ENCODE peak calls at places on chromosomes 16 and 17, in six cellular contexts. One of them, this sample, is unnamed.

GRCh38 chr17:2049333-2050245 is 5.3 kb upstream of the HIC1 start:
- DNase-seq in small intestine: peak; percentile 64
- DNase-seq in uterus: peak; percentile 93
- DNase-seq in breast epithelium: peak; percentile 84
- DNase-seq in heart left ventricle: peak; percentile 91
- DNase-seq in CD4-positive, alpha-beta memory T cell: peak; percentile 94
- DNase-seq in this sample: peak; percentile 47

GRCh38 chr17:3539881-3540540 is 17.6 kb downstream of the TRPV3 start:
- DNase-seq in uterus: no peak
- DNase-seq in small intestine: no peak
- DNase-seq in breast epithelium: no peak
- DNase-seq in CD4-positive, alpha-beta memory T cell: no peak
- DNase-seq in heart left ventricle: no peak
- DNase-seq in this sample: no peak

GRCh38 chr16:14364386-14365199 is 265.5 kb downstream of the PARN start:
- DNase-seq in heart left ventricle: no peak
- DNase-seq in CD4-positive, alpha-beta memory T cell: no peak
- DNase-seq in uterus: no peak
- DNase-seq in small intestine: no peak
- DNase-seq in breast epithelium: no peak
- DNase-seq in this sample: no peak

GRCh38 chr16:71971571-71971970 is 28.6 kb downstream of the PKD1L3 start:
- DNase-seq in breast epithelium: no peak
- DNase-seq in small intestine: no peak
- DNase-seq in uterus: no peak
- DNase-seq in CD4-positive, alpha-beta memory T cell: no peak
- DNase-seq in heart left ventricle: no peak
- DNase-seq in this sample: no peak

GRCh38 chr17:9054146-9054545 is 32.8 kb downstream of the NTN1 start:
- DNase-seq in heart left ventricle: no peak
- DNase-seq in small intestine: no peak
- DNase-seq in CD4-positive, alpha-beta memory T cell: no peak
- DNase-seq in breast epithelium: no peak
- DNase-seq in uterus: no peak
- DNase-seq in this sample: no peak

GRCh38 chr17:75474736-75475135 is 18.3 kb downstream of the TMEM94 start:
- DNase-seq in small intestine: no peak
- DNase-seq in CD4-positive, alpha-beta memory T cell: no peak
- DNase-seq in breast epithelium: no peak
- DNase-seq in heart left ventricle: no peak
- DNase-seq in uterus: no peak
- DNase-seq in this sample: no peak

GRCh38 chr17:38750312-38751121 is 2.0 kb upstream of the PSMB3 start:
- DNase-seq in uterus: no peak
- DNase-seq in small intestine: no peak
- DNase-seq in CD4-positive, alpha-beta memory T cell: peak; percentile 42
- DNase-seq in heart left ventricle: no peak
- DNase-seq in breast epithelium: no peak
- DNase-seq in this sample: no peak

GRCh38 chr16:11913425-11914079 is 2.2 kb downstream of the GSPT1 start:
- DNase-seq in CD4-positive, alpha-beta memory T cell: peak; percentile 86
- DNase-seq in uterus: no peak
- DNase-seq in breast epithelium: no peak
- DNase-seq in heart left ventricle: no peak
- DNase-seq in small intestine: peak; percentile 39
- DNase-seq in this sample: no peak

GRCh38 chr17:1360975-1361374 is 39.0 kb downstream of the YWHAE start:
- DNase-seq in small intestine: no peak
- DNase-seq in breast epithelium: no peak
- DNase-seq in uterus: no peak
- DNase-seq in heart left ventricle: no peak
- DNase-seq in CD4-positive, alpha-beta memory T cell: peak; percentile 57
- DNase-seq in this sample: no peak

GRCh38 chr16:67260426-67261063 is 11.8 kb downstream of the SLC9A5 start:
- DNase-seq in uterus: no peak
- DNase-seq in CD4-positive, alpha-beta memory T cell: no peak
- DNase-seq in small intestine: peak; percentile 51
- DNase-seq in breast epithelium: no peak
- DNase-seq in heart left ventricle: no peak
- DNase-seq in this sample: no peak

GRCh38 chr17:3792481-3792880 is 8.5 kb downstream of the ITGAE start:
- DNase-seq in uterus: no peak
- DNase-seq in CD4-positive, alpha-beta memory T cell: no peak
- DNase-seq in breast epithelium: no peak
- DNase-seq in small intestine: no peak
- DNase-seq in heart left ventricle: no peak
- DNase-seq in this sample: no peak

GRCh38 chr17:42132941-42133340 is 10.3 kb downstream of the HSPB9 start:
- DNase-seq in uterus: no peak
- DNase-seq in breast epithelium: peak; percentile 75
- DNase-seq in heart left ventricle: no peak
- DNase-seq in small intestine: peak; percentile 66
- DNase-seq in CD4-positive, alpha-beta memory T cell: peak; percentile 47
- DNase-seq in this sample: no peak

GRCh38 chr17:15083225-15083624 is 181.9 kb downstream of the PMP22 start:
- DNase-seq in heart left ventricle: no peak
- DNase-seq in breast epithelium: no peak
- DNase-seq in uterus: no peak
- DNase-seq in small intestine: no peak
- DNase-seq in CD4-positive, alpha-beta memory T cell: no peak
- DNase-seq in this sample: no peak

GRCh38 chr16:50351952-50352351 is 16.8 kb downstream of the BRD7 start:
- DNase-seq in heart left ventricle: no peak
- DNase-seq in uterus: no peak
- DNase-seq in small intestine: no peak
- DNase-seq in breast epithelium: no peak
- DNase-seq in CD4-positive, alpha-beta memory T cell: no peak
- DNase-seq in this sample: no peak

GRCh38 chr17:64615025-64615677 is 47.0 kb downstream of the SMURF2 start:
- DNase-seq in small intestine: no peak
- DNase-seq in heart left ventricle: no peak
- DNase-seq in CD4-positive, alpha-beta memory T cell: no peak
- DNase-seq in uterus: no peak
- DNase-seq in breast epithelium: no peak
- DNase-seq in this sample: no peak

GRCh38 chr16:75289189-75289588 is 37.8 kb upstream of the BCAR1 start:
- DNase-seq in breast epithelium: no peak
- DNase-seq in small intestine: peak; percentile 45
- DNase-seq in CD4-positive, alpha-beta memory T cell: no peak
- DNase-seq in uterus: no peak
- DNase-seq in heart left ventricle: no peak
- DNase-seq in this sample: no peak

GRCh38 chr17:48011405-48012150 is 26.0 kb downstream of the COPZ2 start:
- DNase-seq in breast epithelium: peak; percentile 37
- DNase-seq in CD4-positive, alpha-beta memory T cell: peak; percentile 49
- DNase-seq in heart left ventricle: no peak
- DNase-seq in uterus: no peak
- DNase-seq in small intestine: peak; percentile 44
- DNase-seq in this sample: peak; percentile 74

GRCh38 chr16:31471875-31472558 is at the start of gene TGFB1I1:
- DNase-seq in heart left ventricle: peak; percentile 86
- DNase-seq in breast epithelium: peak; percentile 65
- DNase-seq in small intestine: no peak
- DNase-seq in uterus: peak; percentile 90
- DNase-seq in CD4-positive, alpha-beta memory T cell: no peak
- DNase-seq in this sample: no peak

GRCh38 chr16:3857189-3858013 is 23.1 kb downstream of the CREBBP start:
- DNase-seq in small intestine: no peak
- DNase-seq in uterus: peak; percentile 58
- DNase-seq in breast epithelium: no peak
- DNase-seq in CD4-positive, alpha-beta memory T cell: no peak
- DNase-seq in heart left ventricle: no peak
- DNase-seq in this sample: no peak

GRCh38 chr17:7883781-7884386 is 4.7 kb upstream of the CHD3 start:
- DNase-seq in heart left ventricle: no peak
- DNase-seq in CD4-positive, alpha-beta memory T cell: peak; percentile 70
- DNase-seq in uterus: no peak
- DNase-seq in breast epithelium: no peak
- DNase-seq in small intestine: no peak
- DNase-seq in this sample: no peak
- H3K4me3 ChIP-seq in heart left ventricle: peak overlapping the region; percentile 79
- H3K4me3 ChIP-seq in CD4-positive, alpha-beta memory T cell: peak overlapping the region; percentile 5
- H3K4me3 ChIP-seq in uterus: peak overlapping the region; percentile 87
- H3K4me3 ChIP-seq in breast epithelium: peak overlapping the region; percentile 86
- H3K4me3 ChIP-seq in small intestine: no peak overlapping the region
- H3K4me3 ChIP-seq in this sample: peak overlapping the region; percentile 31

GRCh38 chr16:64321066-64321465 is 800.8 kb downstream of the CDH11 start:
- DNase-seq in CD4-positive, alpha-beta memory T cell: no peak
- DNase-seq in small intestine: no peak
- DNase-seq in uterus: no peak
- DNase-seq in breast epithelium: no peak
- DNase-seq in heart left ventricle: no peak
- DNase-seq in this sample: no peak
- H3K9me3 ChIP-seq in CD4-positive, alpha-beta memory T cell: no peaks in the 10 kb centered on the region
- H3K9me3 ChIP-seq in small intestine: no peaks in the 10 kb centered on the region
- H3K9me3 ChIP-seq in uterus: no peaks in the 10 kb centered on the region
- H3K9me3 ChIP-seq in breast epithelium: no peaks in the 10 kb centered on the region
- H3K9me3 ChIP-seq in heart left ventricle: no peaks in the 10 kb centered on the region
- H3K9me3 ChIP-seq in this sample: no peaks in the 10 kb centered on the region

GRCh38 chr17:46780003-46780373 is 38.5 kb downstream of the WNT3 start:
- DNase-seq in CD4-positive, alpha-beta memory T cell: no peak
- DNase-seq in uterus: no peak
- DNase-seq in breast epithelium: no peak
- DNase-seq in heart left ventricle: no peak
- DNase-seq in small intestine: no peak
- DNase-seq in this sample: no peak
- H3K27me3 ChIP-seq in CD4-positive, alpha-beta memory T cell: peaks cover 3% of the 10 kb centered on the region
- H3K27me3 ChIP-seq in uterus: no peaks in the 10 kb centered on the region
- H3K27me3 ChIP-seq in breast epithelium: no peaks in the 10 kb centered on the region
- H3K27me3 ChIP-seq in heart left ventricle: peaks cover 4% of the 10 kb centered on the region
- H3K27me3 ChIP-seq in small intestine: no peaks in the 10 kb centered on the region
- H3K27me3 ChIP-seq in this sample: peaks cover 30% of the 10 kb centered on the region

DNA sequence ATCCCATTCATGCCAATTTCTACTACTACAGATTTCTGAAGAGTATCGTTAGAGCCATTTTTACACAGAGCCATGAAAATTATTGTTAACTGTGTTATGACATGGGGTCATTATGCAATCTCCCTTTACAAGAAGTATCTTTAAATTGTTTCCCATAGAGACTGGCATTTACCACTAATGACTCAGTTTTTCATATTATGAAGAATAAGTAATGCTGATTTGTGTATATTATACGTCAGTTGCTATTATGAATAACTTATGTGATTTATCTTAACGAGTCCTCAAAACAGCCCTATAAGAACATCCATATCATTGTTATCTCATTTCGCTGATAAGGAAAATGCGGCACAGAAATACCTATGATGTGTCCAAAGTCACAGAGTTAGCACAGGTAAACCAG is 173.8 kb downstream of the KCNJ2 start:
- DNase-seq in heart left ventricle: no peak
- DNase-seq in small intestine: no peak
- DNase-seq in uterus: no peak
- DNase-seq in CD4-positive, alpha-beta memory T cell: no peak
- DNase-seq in breast epithelium: no peak
- DNase-seq in this sample: no peak
- H3K4me3 ChIP-seq in heart left ventricle: no peak overlapping the region
- H3K4me3 ChIP-seq in small intestine: no peak overlapping the region
- H3K4me3 ChIP-seq in uterus: no peak overlapping the region
- H3K4me3 ChIP-seq in CD4-positive, alpha-beta memory T cell: no peak overlapping the region
- H3K4me3 ChIP-seq in breast epithelium: no peak overlapping the region
- H3K4me3 ChIP-seq in this sample: no peak overlapping the region

DNA sequence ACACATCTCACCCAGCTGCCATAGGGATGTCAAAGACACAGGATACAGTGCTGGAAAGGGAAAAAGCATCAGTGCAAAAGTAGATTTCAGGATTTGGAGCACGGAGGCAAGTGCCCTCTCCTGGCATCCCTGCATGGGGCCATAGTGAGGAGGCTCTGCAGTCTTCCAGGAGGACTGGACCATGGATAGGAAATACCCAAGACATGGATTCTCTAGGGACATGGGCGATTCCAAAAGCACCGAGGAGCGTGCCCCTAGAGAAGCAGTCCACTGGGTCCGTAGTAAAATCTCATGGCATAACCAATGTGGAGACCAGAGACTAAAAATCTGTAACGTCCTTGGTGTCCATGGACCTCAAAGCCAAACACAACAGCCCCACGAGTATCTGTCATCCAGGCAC is 818.2 kb downstream of the KCNJ18 start:
- DNase-seq in small intestine: no peak
- DNase-seq in uterus: no peak
- DNase-seq in CD4-positive, alpha-beta memory T cell: no peak
- DNase-seq in heart left ventricle: no peak
- DNase-seq in breast epithelium: no peak
- DNase-seq in this sample: no peak
- H3K9me3 ChIP-seq in small intestine: peaks cover 9% of the 10 kb centered on the region
- H3K9me3 ChIP-seq in uterus: no peaks in the 10 kb centered on the region
- H3K9me3 ChIP-seq in CD4-positive, alpha-beta memory T cell: no peaks in the 10 kb centered on the region
- H3K9me3 ChIP-seq in heart left ventricle: no peaks in the 10 kb centered on the region
- H3K9me3 ChIP-seq in breast epithelium: peaks cover 7% of the 10 kb centered on the region
- H3K9me3 ChIP-seq in this sample: no peaks in the 10 kb centered on the region

GRCh38 chr17:61461967-61462733 is 9.9 kb downstream of the TBX4 start:
- DNase-seq in small intestine: no peak
- DNase-seq in breast epithelium: no peak
- DNase-seq in heart left ventricle: no peak
- DNase-seq in CD4-positive, alpha-beta memory T cell: no peak
- DNase-seq in uterus: no peak
- DNase-seq in this sample: peak; percentile 27
- H3K27me3 ChIP-seq in small intestine: peaks cover 8% of the 10 kb centered on the region
- H3K27me3 ChIP-seq in breast epithelium: peaks cover 64% of the 10 kb centered on the region
- H3K27me3 ChIP-seq in heart left ventricle: peaks cover 82% of the 10 kb centered on the region
- H3K27me3 ChIP-seq in CD4-positive, alpha-beta memory T cell: peaks cover 11% of the 10 kb centered on the region
- H3K27me3 ChIP-seq in uterus: peaks cover 4% of the 10 kb centered on the region
- H3K27me3 ChIP-seq in this sample: no peaks in the 10 kb centered on the region

DNA sequence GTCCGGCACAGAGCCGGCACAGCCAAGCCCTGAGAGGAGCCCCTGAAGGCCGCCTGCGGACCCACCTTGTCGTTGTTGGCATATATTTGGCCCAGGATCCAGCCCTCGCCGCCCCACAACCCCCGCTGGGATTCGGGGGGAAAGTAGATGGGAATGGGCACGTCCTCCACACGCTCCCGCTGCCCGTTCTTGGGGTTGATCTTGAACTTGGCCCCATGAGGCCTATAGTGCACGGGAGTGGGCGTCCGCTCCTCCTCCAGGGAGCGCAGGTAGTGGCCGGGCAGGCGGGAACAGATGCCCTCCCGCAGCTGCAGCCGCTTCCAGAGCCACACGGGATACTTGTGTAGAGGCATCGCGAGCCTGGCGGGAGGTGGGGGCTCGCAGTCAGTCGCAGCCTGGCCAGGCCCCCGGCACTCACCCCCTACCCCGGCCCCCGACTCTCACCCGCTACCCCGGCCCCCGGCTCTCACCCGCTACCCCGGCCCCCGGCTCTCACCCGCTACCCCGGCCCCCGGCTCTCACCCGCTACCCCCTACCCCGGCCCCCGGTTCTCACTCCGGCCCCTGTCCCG is 387 bp downstream of the MRPL28 start:
- DNase-seq in CD4-positive, alpha-beta memory T cell: no peak
- DNase-seq in heart left ventricle: no peak
- DNase-seq in uterus: no peak
- DNase-seq in small intestine: no peak
- DNase-seq in breast epithelium: no peak
- DNase-seq in this sample: no peak
- H3K4me3 ChIP-seq in CD4-positive, alpha-beta memory T cell: no peak overlapping the region
- H3K4me3 ChIP-seq in heart left ventricle: peak overlapping the region; percentile 45
- H3K4me3 ChIP-seq in uterus: peak overlapping the region; percentile 52
- H3K4me3 ChIP-seq in small intestine: peak overlapping the region; percentile 59
- H3K4me3 ChIP-seq in breast epithelium: peak overlapping the region; percentile 57
- H3K4me3 ChIP-seq in this sample: peak overlapping the region; percentile 33

GRCh38 chr17:5183410-5183793 is 8.3 kb downstream of the ZNF594 start:
- DNase-seq in breast epithelium: no peak
- DNase-seq in small intestine: no peak
- DNase-seq in CD4-positive, alpha-beta memory T cell: no peak
- DNase-seq in heart left ventricle: no peak
- DNase-seq in uterus: no peak
- DNase-seq in this sample: no peak
- H3K9me3 ChIP-seq in breast epithelium: peaks cover 87% of the 10 kb centered on the region
- H3K9me3 ChIP-seq in small intestine: peaks cover 12% of the 10 kb centered on the region
- H3K9me3 ChIP-seq in CD4-positive, alpha-beta memory T cell: peaks cover 35% of the 10 kb centered on the region
- H3K9me3 ChIP-seq in heart left ventricle: peaks cover 16% of the 10 kb centered on the region
- H3K9me3 ChIP-seq in uterus: peaks cover 92% of the 10 kb centered on the region
- H3K9me3 ChIP-seq in this sample: peaks cover 68% of the 10 kb centered on the region